ENCODE peak calls at places on chromosomes 11 and 22, in four cellular contexts. One of them, this sample, is unnamed.

GRCh38 chr22:30875481-30876215 is 92.9 kb downstream of the MORC2 start:
- DNase-seq in ascending aorta: no peak
- DNase-seq in heart left ventricle: peak; percentile 66
- DNase-seq in foreskin keratinocyte: no peak
- DNase-seq in this sample: no peak

GRCh38 chr11:10930224-10930960 is 72.5 kb upstream of the ZBED5 start:
- DNase-seq in ascending aorta: no peak
- DNase-seq in heart left ventricle: no peak
- DNase-seq in foreskin keratinocyte: no peak
- DNase-seq in this sample: no peak

GRCh38 chr11:64264371-64264852 is 13.1 kb downstream of the PLCB3 start:
- DNase-seq in ascending aorta: no peak
- DNase-seq in heart left ventricle: no peak
- DNase-seq in foreskin keratinocyte: no peak
- DNase-seq in this sample: no peak

GRCh38 chr11:123055132-123055924 is 6.6 kb downstream of the HSPA8 start:
- DNase-seq in ascending aorta: no peak
- DNase-seq in heart left ventricle: no peak
- DNase-seq in foreskin keratinocyte: no peak
- DNase-seq in this sample: no peak

GRCh38 chr11:131423715-131424114 is 53.3 kb downstream of the NTM start:
- DNase-seq in ascending aorta: no peak
- DNase-seq in heart left ventricle: no peak
- DNase-seq in foreskin keratinocyte: peak; percentile 90
- DNase-seq in this sample: no peak

GRCh38 chr22:49566141-49566541 is 261.5 kb downstream of the BRD1 start:
- DNase-seq in ascending aorta: peak; percentile 49
- DNase-seq in heart left ventricle: no peak
- DNase-seq in foreskin keratinocyte: no peak
- DNase-seq in this sample: no peak

GRCh38 chr22:38260760-38261477 is 11.9 kb downstream of the TMEM184B start:
- DNase-seq in ascending aorta: no peak
- DNase-seq in heart left ventricle: no peak
- DNase-seq in foreskin keratinocyte: no peak
- DNase-seq in this sample: no peak

GRCh38 chr22:23259916-23260644 is 79.8 kb downstream of the BCR start:
- DNase-seq in ascending aorta: no peak
- DNase-seq in heart left ventricle: no peak
- DNase-seq in foreskin keratinocyte: no peak
- DNase-seq in this sample: no peak

GRCh38 chr11:115267871-115268270 is 236.3 kb downstream of the CADM1 start:
- DNase-seq in ascending aorta: no peak
- DNase-seq in heart left ventricle: no peak
- DNase-seq in foreskin keratinocyte: no peak
- DNase-seq in this sample: no peak

GRCh38 chr22:22001664-22002525 is 19.3 kb upstream of the TOP3B start:
- DNase-seq in ascending aorta: no peak
- DNase-seq in heart left ventricle: no peak
- DNase-seq in foreskin keratinocyte: no peak
- DNase-seq in this sample: no peak

GRCh38 chr11:69774354-69775162 is 583 bp downstream of the FGF4 start:
- DNase-seq in ascending aorta: no peak
- DNase-seq in heart left ventricle: no peak
- DNase-seq in foreskin keratinocyte: no peak
- DNase-seq in this sample: no peak

GRCh38 chr11:111469200-111469599 is 43.0 kb downstream of the BTG4 start:
- DNase-seq in ascending aorta: no peak
- DNase-seq in heart left ventricle: no peak
- DNase-seq in foreskin keratinocyte: no peak
- DNase-seq in this sample: no peak

GRCh38 chr11:61860054-61860903 is 31.1 kb downstream of the FADS3 start:
- DNase-seq in ascending aorta: no peak
- DNase-seq in heart left ventricle: peak; percentile 74
- DNase-seq in foreskin keratinocyte: no peak
- DNase-seq in this sample: no peak

GRCh38 chr11:68014157-68014965 is 4.2 kb downstream of the ALDH3B1 start:
- DNase-seq in ascending aorta: peak; percentile 80
- DNase-seq in heart left ventricle: no peak
- DNase-seq in foreskin keratinocyte: no peak
- DNase-seq in this sample: no peak

GRCh38 chr22:24441406-24442351 is 14.3 kb downstream of the ADORA2A start:
- DNase-seq in ascending aorta: no peak
- DNase-seq in heart left ventricle: no peak
- DNase-seq in foreskin keratinocyte: no peak
- DNase-seq in this sample: no peak

GRCh38 chr11:95338430-95338991 is 107.5 kb upstream of the SESN3 start:
- DNase-seq in ascending aorta: peak; percentile 73
- DNase-seq in heart left ventricle: peak; percentile 76
- DNase-seq in foreskin keratinocyte: no peak
- DNase-seq in this sample: no peak

GRCh38 chr11:95337175-95337957 is 106.4 kb upstream of the SESN3 start:
- DNase-seq in ascending aorta: peak; percentile 71
- DNase-seq in heart left ventricle: peak; percentile 74
- DNase-seq in foreskin keratinocyte: peak; percentile 87
- DNase-seq in this sample: no peak

GRCh38 chr11:95341246-95341645 is 110.2 kb upstream of the SESN3 start:
- DNase-seq in ascending aorta: no peak
- DNase-seq in heart left ventricle: no peak
- DNase-seq in foreskin keratinocyte: no peak
- DNase-seq in this sample: no peak

GRCh38 chr11:95337972-95338429 is 107.0 kb upstream of the SESN3 start:
- DNase-seq in ascending aorta: no peak
- DNase-seq in heart left ventricle: no peak
- DNase-seq in foreskin keratinocyte: no peak
- DNase-seq in this sample: no peak

DNA sequence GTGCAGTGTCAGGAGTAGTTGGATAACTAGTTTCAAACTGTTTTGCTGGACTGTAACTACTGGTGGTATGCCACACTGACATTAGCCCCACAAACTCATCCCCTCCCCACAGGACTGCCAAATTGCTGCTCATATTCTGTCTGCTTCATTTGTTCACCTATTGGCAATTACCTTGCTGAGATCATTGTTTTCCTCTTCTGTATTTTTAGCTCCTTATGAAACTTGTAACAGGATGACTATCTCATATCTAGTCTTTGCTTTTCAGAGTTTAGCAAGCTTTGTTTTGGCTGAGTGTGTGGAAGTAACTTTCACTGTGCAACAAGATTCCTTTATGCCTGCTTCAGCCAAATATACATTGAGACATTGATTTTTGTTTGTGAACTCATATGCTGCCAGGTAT is 108.6 kb upstream of the SESN3 start:
- DNase-seq in ascending aorta: no peak
- DNase-seq in heart left ventricle: no peak
- DNase-seq in foreskin keratinocyte: no peak
- DNase-seq in this sample: no peak
- H3K27ac ChIP-seq in ascending aorta: peak overlapping the region; percentile 88
- H3K27ac ChIP-seq in heart left ventricle: peak overlapping the region; percentile 83
- H3K27ac ChIP-seq in foreskin keratinocyte: no peak overlapping the region
- H3K27ac ChIP-seq in this sample: peak overlapping the region; percentile 82

DNA sequence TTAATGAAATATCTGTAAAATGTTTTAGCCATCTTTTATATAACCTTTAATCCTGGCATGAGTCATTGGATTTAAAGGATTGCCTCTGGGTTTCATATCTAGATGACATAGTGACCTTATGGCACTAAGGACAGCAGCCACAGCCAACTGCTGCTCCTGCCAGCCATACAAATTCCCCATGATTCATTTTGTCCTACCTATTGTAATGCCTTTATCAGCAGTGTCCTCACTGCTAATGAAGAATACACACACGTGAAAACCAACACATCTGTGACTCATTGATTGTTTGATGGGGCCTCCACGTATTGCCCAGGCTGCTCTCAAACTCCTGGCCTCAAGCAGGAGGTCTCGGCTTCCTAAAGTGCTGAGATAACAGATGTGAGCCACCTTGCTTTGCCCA is 1.8 kb downstream of the LDHAL6A start:
- DNase-seq in ascending aorta: no peak
- DNase-seq in heart left ventricle: no peak
- DNase-seq in foreskin keratinocyte: peak; percentile 1
- DNase-seq in this sample: no peak
- H3K27ac ChIP-seq in ascending aorta: no peak overlapping the region
- H3K27ac ChIP-seq in heart left ventricle: no peak overlapping the region
- H3K27ac ChIP-seq in foreskin keratinocyte: no peak overlapping the region
- H3K27ac ChIP-seq in this sample: no peak overlapping the region

DNA sequence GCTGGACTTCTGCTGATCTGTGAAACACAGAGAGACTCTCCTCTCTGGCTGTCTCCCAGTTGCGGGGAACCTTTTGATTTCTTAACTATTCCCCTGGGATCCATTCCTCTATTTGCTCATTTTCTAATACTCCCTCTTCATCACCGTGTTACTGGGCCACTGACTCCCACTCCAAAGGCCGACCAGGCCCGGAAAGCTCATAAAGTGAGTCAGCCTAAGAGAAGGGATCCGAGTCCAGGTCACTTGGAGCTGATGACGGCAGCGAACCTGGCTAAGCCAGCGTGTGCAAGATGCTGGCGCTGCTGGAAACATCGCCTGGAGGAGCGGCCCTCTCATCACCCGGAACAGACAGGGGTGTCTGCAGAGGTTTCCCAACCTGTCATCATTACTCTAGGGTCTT is 112.8 kb downstream of the FBXO7 start:
- DNase-seq in ascending aorta: no peak
- DNase-seq in heart left ventricle: no peak
- DNase-seq in foreskin keratinocyte: no peak
- DNase-seq in this sample: peak; percentile 98
- H3K27ac ChIP-seq in ascending aorta: no peak overlapping the region
- H3K27ac ChIP-seq in heart left ventricle: no peak overlapping the region
- H3K27ac ChIP-seq in foreskin keratinocyte: no peak overlapping the region
- H3K27ac ChIP-seq in this sample: peak overlapping the region; percentile 52

GRCh38 chr11:76628408-76628947 is 42.1 kb downstream of the LRRC32 start:
- DNase-seq in ascending aorta: peak; percentile 62
- DNase-seq in heart left ventricle: no peak
- DNase-seq in foreskin keratinocyte: no peak
- DNase-seq in this sample: no peak

GRCh38 chr11:76627541-76628082 is 42.9 kb downstream of the LRRC32 start:
- DNase-seq in ascending aorta: peak; percentile 58
- DNase-seq in heart left ventricle: no peak
- DNase-seq in foreskin keratinocyte: no peak
- DNase-seq in this sample: no peak

GRCh38 chr11:76629853-76630599 is 40.5 kb downstream of the LRRC32 start:
- DNase-seq in ascending aorta: peak; percentile 89
- DNase-seq in heart left ventricle: peak; percentile 83
- DNase-seq in foreskin keratinocyte: no peak
- DNase-seq in this sample: peak; percentile 89

GRCh38 chr11:76630600-76630999 is 39.9 kb downstream of the LRRC32 start:
- DNase-seq in ascending aorta: no peak
- DNase-seq in heart left ventricle: no peak
- DNase-seq in foreskin keratinocyte: no peak
- DNase-seq in this sample: peak; percentile 67

DNA sequence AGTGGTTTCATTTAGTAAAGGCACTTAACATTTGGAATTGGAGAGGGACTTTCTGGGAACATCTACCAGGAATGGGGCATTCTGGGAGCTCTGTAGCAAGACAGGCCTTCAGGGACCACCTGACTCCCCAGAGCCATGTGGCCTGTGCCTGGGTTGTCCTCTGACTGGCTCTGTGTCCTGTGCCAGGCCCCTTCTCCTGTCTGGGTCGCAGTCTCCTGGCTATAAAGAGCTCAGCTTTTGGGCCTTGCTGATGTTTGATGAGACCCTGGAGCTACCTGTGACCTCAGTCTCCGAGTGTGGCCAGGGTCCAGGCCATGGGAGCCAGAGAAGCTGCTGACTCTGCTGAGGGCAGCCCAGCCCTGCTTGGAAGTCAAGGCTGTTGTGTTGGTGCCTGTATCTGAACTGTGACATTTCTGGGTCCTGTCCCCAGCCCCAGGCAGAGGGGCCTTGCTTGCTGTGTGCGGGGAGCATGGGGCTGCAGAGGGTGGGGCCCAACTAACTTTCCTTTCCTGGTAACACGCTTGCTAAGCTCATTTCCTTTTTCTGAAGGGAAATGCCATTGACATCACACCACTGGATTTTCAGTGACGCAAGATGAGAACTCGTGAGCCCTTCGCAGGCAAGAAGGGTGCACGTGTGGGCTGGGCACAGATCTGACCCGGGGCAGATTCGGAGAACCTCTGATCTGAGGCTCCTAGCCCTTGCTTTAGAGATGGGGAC is 41.3 kb downstream of the LRRC32 start:
- DNase-seq in ascending aorta: peak; percentile 87
- DNase-seq in heart left ventricle: peak; percentile 76
- DNase-seq in foreskin keratinocyte: no peak
- DNase-seq in this sample: peak; percentile 77
- H3K27ac ChIP-seq in ascending aorta: peak overlapping the region; percentile 82
- H3K27ac ChIP-seq in heart left ventricle: peak overlapping the region; percentile 90
- H3K27ac ChIP-seq in foreskin keratinocyte: no peak overlapping the region
- H3K27ac ChIP-seq in this sample: peak overlapping the region; percentile 90

GRCh38 chr22:39408807-39409206 is 9.2 kb downstream of the TAB1 start:
- DNase-seq in ascending aorta: no peak
- DNase-seq in heart left ventricle: no peak
- DNase-seq in foreskin keratinocyte: no peak
- DNase-seq in this sample: no peak

GRCh38 chr22:39401301-39401631 is 1.7 kb downstream of the TAB1 start:
- DNase-seq in ascending aorta: no peak
- DNase-seq in heart left ventricle: no peak
- DNase-seq in foreskin keratinocyte: no peak
- DNase-seq in this sample: no peak

GRCh38 chr22:39409630-39410029 is 10.1 kb downstream of the TAB1 start:
- DNase-seq in ascending aorta: no peak
- DNase-seq in heart left ventricle: no peak
- DNase-seq in foreskin keratinocyte: no peak
- DNase-seq in this sample: no peak

GRCh38 chr22:39408173-39408572 is 8.6 kb downstream of the TAB1 start:
- DNase-seq in ascending aorta: no peak
- DNase-seq in heart left ventricle: no peak
- DNase-seq in foreskin keratinocyte: peak; percentile 40
- DNase-seq in this sample: no peak

DNA sequence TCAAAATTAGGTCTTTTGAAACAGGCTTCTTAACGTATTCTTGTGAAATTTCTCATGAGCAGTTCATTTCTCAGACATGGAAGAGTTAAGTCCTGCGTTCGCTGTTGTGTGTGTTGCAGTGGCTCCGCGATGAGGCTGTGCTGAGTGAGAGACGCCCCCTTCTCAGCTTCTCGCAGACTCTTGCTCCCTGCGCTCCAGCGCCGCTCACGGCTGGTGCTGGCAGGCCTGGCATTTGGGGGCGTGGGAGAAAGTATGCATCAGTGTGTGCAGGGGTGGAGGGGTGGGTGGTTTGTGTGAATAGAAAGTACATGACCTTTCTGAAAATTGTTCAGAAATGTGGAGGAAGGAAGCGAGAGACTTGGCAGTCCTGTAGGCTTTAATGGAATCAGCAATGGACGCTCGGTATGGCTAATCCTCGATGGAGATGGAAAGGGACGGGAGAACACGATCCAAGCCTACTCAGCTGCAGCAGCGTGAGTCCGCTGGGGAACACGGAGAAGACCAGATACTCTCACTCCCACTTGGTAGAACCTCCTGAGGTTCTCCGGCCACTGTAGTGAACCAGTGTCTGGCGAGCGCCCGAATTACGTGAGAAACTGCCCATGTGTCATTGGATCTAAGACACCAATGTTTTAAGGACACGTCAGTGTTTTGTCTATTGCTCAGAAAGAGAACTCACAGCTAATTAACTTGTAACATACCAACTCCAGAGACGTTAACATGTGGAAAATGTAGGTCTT is 5.9 kb downstream of the TAB1 start:
- DNase-seq in ascending aorta: no peak
- DNase-seq in heart left ventricle: peak; percentile 26
- DNase-seq in foreskin keratinocyte: no peak
- DNase-seq in this sample: no peak
- H3K27ac ChIP-seq in ascending aorta: peak overlapping the region; percentile 63
- H3K27ac ChIP-seq in heart left ventricle: no peak overlapping the region
- H3K27ac ChIP-seq in foreskin keratinocyte: no peak overlapping the region
- H3K27ac ChIP-seq in this sample: peak overlapping the region; percentile 13

This sample was measured in vagina.